ENCODE peak calls at places on chromosome 1, in four cellular contexts. One of them, this sample, is unnamed.

GRCh38 chr1:119743776-119744597 is 24.7 kb downstream of the HMGCS2 start:
- DNase-seq in neuronal stem cell: peak; percentile 81
- DNase-seq in H9: peak; percentile 67
- DNase-seq in OCI-LY7: peak; percentile 63
- DNase-seq in this sample: peak; percentile 33

GRCh38 chr1:187009320-187009719 is 180.6 kb downstream of the PLA2G4A start:
- DNase-seq in OCI-LY7: no peak
- DNase-seq in H9: no peak
- DNase-seq in neuronal stem cell: no peak
- DNase-seq in this sample: no peak

GRCh38 chr1:10776206-10776905 is 20.1 kb downstream of the CASZ1 start:
- DNase-seq in H9: no peak
- DNase-seq in OCI-LY7: no peak
- DNase-seq in neuronal stem cell: no peak
- DNase-seq in this sample: no peak

GRCh38 chr1:202291961-202292712 is 49.6 kb downstream of the UBE2T start:
- DNase-seq in H9: no peak
- DNase-seq in OCI-LY7: no peak
- DNase-seq in neuronal stem cell: no peak
- DNase-seq in this sample: no peak

GRCh38 chr1:53477626-53478025 is 18.4 kb downstream of the DMRTB1 start:
- DNase-seq in neuronal stem cell: no peak
- DNase-seq in OCI-LY7: no peak
- DNase-seq in H9: peak; percentile 20
- DNase-seq in this sample: no peak

GRCh38 chr1:89812992-89813391 is 7.8 kb upstream of the LRRC8D start:
- DNase-seq in neuronal stem cell: no peak
- DNase-seq in H9: no peak
- DNase-seq in OCI-LY7: no peak
- DNase-seq in this sample: no peak

GRCh38 chr1:197659175-197659574 is 116.1 kb downstream of the DENND1B start:
- DNase-seq in H9: no peak
- DNase-seq in neuronal stem cell: no peak
- DNase-seq in OCI-LY7: no peak
- DNase-seq in this sample: peak; percentile 45

GRCh38 chr1:29256979-29257804 is 20.9 kb downstream of the PTPRU start:
- DNase-seq in H9: no peak
- DNase-seq in neuronal stem cell: no peak
- DNase-seq in OCI-LY7: no peak
- DNase-seq in this sample: no peak

GRCh38 chr1:116453906-116454305 is 80.9 kb downstream of the ATP1A1 start:
- DNase-seq in H9: no peak
- DNase-seq in OCI-LY7: no peak
- DNase-seq in neuronal stem cell: no peak
- DNase-seq in this sample: no peak

GRCh38 chr1:183308719-183309118 is 109.5 kb downstream of the NMNAT2 start:
- DNase-seq in OCI-LY7: no peak
- DNase-seq in neuronal stem cell: no peak
- DNase-seq in H9: no peak
- DNase-seq in this sample: no peak

GRCh38 chr1:25728301-25728935 is 71.6 kb upstream of the SELENON start:
- DNase-seq in OCI-LY7: no peak
- DNase-seq in H9: no peak
- DNase-seq in neuronal stem cell: no peak
- DNase-seq in this sample: no peak

GRCh38 chr1:71269823-71270222 is 189.0 kb upstream of the ZRANB2 start:
- DNase-seq in neuronal stem cell: no peak
- DNase-seq in H9: no peak
- DNase-seq in OCI-LY7: no peak
- DNase-seq in this sample: no peak

GRCh38 chr1:58584082-58584895 is 7.2 kb upstream of the TACSTD2 start:
- DNase-seq in neuronal stem cell: no peak
- DNase-seq in OCI-LY7: no peak
- DNase-seq in H9: no peak
- DNase-seq in this sample: peak; percentile 36

GRCh38 chr1:198495635-198496034 is 44.8 kb downstream of the ATP6V1G3 start:
- DNase-seq in OCI-LY7: no peak
- DNase-seq in H9: no peak
- DNase-seq in neuronal stem cell: no peak
- DNase-seq in this sample: no peak

GRCh38 chr1:7299994-7300393 is 471.1 kb upstream of the VAMP3 start:
- DNase-seq in OCI-LY7: no peak
- DNase-seq in neuronal stem cell: no peak
- DNase-seq in H9: no peak
- DNase-seq in this sample: no peak

GRCh38 chr1:198655464-198656121 is 16.8 kb downstream of the PTPRC start:
- DNase-seq in H9: no peak
- DNase-seq in neuronal stem cell: no peak
- DNase-seq in OCI-LY7: no peak
- DNase-seq in this sample: no peak

GRCh38 chr1:18290740-18291412 is 183.3 kb downstream of the IGSF21 start:
- DNase-seq in H9: no peak
- DNase-seq in neuronal stem cell: no peak
- DNase-seq in OCI-LY7: no peak
- DNase-seq in this sample: no peak

GRCh38 chr1:18289597-18289996 is 182.0 kb downstream of the IGSF21 start:
- DNase-seq in OCI-LY7: peak; percentile 43
- DNase-seq in neuronal stem cell: no peak
- DNase-seq in H9: no peak
- DNase-seq in this sample: no peak

GRCh38 chr1:18293291-18293690 is 185.7 kb downstream of the IGSF21 start:
- DNase-seq in OCI-LY7: no peak
- DNase-seq in neuronal stem cell: no peak
- DNase-seq in H9: no peak
- DNase-seq in this sample: no peak

GRCh38 chr1:18294437-18295176 is 186.1 kb upstream of the KLHDC7A start:
- DNase-seq in H9: peak; percentile 89
- DNase-seq in neuronal stem cell: no peak
- DNase-seq in OCI-LY7: no peak
- DNase-seq in this sample: no peak

DNA sequence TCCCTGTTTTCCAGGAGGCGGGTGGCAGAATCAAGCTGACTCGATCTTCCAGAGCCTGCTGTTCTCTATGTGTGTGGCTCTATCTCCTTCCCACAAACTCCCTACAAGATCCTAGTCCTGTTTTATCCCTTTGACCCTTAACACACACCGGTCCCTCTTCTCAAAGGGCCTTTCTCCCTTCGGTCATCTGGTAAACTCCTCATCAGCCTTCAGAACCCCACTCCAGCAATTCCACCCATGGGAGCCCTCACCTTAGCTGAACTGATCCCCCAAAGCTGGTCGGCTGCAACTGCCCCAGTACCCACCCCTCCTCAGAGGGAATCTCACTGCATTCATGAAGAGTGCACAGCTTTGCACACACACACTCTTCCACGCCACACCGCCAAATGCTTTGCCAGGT is 184.9 kb downstream of the IGSF21 start:
- DNase-seq in H9: no peak
- DNase-seq in neuronal stem cell: no peak
- DNase-seq in OCI-LY7: no peak
- DNase-seq in this sample: no peak
- H2AFZ ChIP-seq in H9: no peak overlapping the region
- H2AFZ ChIP-seq in neuronal stem cell: no peak overlapping the region
- H2AFZ ChIP-seq in OCI-LY7: no peak overlapping the region
- H2AFZ ChIP-seq in this sample: no peak overlapping the region

GRCh38 chr1:68495968-68496679 is 758 bp downstream of the DEPDC1 start:
- DNase-seq in OCI-LY7: peak; percentile 49
- DNase-seq in H9: no peak
- DNase-seq in neuronal stem cell: peak; percentile 26
- DNase-seq in this sample: peak; percentile 39

GRCh38 chr1:68493193-68493592 is 3.7 kb downstream of the DEPDC1 start:
- DNase-seq in H9: no peak
- DNase-seq in OCI-LY7: no peak
- DNase-seq in neuronal stem cell: no peak
- DNase-seq in this sample: no peak

GRCh38 chr1:68497358-68497698 is 446 bp upstream of the DEPDC1 start:
- DNase-seq in neuronal stem cell: no peak
- DNase-seq in OCI-LY7: no peak
- DNase-seq in H9: no peak
- DNase-seq in this sample: no peak

GRCh38 chr1:68496680-68497357 is at the start of gene DEPDC1:
- DNase-seq in H9: peak; percentile 98
- DNase-seq in neuronal stem cell: peak; percentile 91
- DNase-seq in OCI-LY7: peak; percentile 90
- DNase-seq in this sample: peak; percentile 94

GRCh38 chr1:68495532-68495931 is 1.4 kb downstream of the DEPDC1 start:
- DNase-seq in neuronal stem cell: no peak
- DNase-seq in H9: no peak
- DNase-seq in OCI-LY7: no peak
- DNase-seq in this sample: no peak
- H2AFZ ChIP-seq in neuronal stem cell: no peak overlapping the region
- H2AFZ ChIP-seq in H9: no peak overlapping the region
- H2AFZ ChIP-seq in OCI-LY7: peak overlapping the region; percentile 91
- H2AFZ ChIP-seq in this sample: peak overlapping the region; percentile 89

DNA sequence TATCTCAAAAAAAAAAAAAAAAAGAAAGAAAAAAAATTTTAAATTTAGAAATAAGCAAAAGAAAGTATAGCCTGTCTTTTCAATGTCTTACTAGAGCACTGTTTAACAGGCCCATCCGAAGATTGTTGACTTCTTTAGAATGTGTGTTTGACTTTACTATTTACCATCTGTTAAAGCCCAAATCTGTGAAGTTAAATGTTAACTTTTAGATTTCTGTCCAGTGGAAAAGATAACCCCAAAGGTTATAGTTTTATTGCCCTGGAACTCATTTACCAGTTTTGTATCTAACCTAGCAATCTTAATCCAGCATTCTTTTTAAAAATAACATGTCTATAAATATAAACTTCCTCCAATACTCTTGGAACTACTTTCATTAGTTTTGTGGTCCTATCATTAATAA is 37.9 kb downstream of the SNRPE start:
- DNase-seq in H9: no peak
- DNase-seq in OCI-LY7: no peak
- DNase-seq in neuronal stem cell: no peak
- DNase-seq in this sample: no peak
- H2AFZ ChIP-seq in H9: no peak overlapping the region
- H2AFZ ChIP-seq in OCI-LY7: no peak overlapping the region
- H2AFZ ChIP-seq in neuronal stem cell: no peak overlapping the region
- H2AFZ ChIP-seq in this sample: no peak overlapping the region

DNA sequence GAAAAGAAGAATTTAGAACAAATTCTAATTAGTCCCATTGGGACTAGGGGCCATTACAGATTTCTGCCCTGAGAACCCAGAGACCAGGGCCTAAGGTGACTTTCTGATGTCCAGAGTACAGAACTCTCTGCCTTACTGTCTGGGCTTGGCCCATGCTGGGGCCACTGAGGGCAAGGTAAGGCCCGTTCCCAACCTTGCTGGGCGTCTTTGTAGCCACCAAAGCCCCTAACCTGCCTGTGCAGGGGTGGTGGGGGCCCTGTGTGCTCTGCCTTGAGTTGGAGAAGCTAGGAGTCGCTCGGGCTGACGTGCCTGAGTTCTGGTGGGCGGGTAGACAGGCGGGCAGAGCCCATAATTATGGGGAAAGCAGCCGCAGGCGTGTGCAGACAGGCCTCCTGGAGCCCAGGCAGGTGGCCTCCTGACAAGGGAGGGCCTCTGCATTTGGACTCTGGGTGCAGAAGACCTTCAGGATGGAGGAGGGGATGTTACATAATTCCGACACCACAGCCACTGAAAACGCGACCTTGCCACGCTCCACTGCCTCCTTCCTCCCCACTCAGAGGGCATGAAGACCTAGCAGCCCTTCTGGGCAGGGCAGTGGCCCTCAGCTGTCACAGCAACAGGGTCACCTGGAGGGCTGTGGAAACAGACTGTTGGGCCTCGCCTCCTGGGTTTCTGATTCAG is 239.9 kb upstream of the TMEM51 start:
- DNase-seq in OCI-LY7: peak; percentile 28
- DNase-seq in neuronal stem cell: no peak
- DNase-seq in H9: no peak
- DNase-seq in this sample: no peak
- H2AFZ ChIP-seq in OCI-LY7: peak overlapping the region; percentile 46
- H2AFZ ChIP-seq in neuronal stem cell: no peak overlapping the region
- H2AFZ ChIP-seq in H9: no peak overlapping the region
- H2AFZ ChIP-seq in this sample: no peak overlapping the region

GRCh38 chr1:220527279-220528048 is 472 bp upstream of the MARK1 start:
- DNase-seq in OCI-LY7: no peak
- DNase-seq in neuronal stem cell: peak; percentile 18
- DNase-seq in H9: peak; percentile 39
- DNase-seq in this sample: no peak

GRCh38 chr1:220526294-220526693 is 1.6 kb upstream of the MARK1 start:
- DNase-seq in H9: peak; percentile 43
- DNase-seq in OCI-LY7: no peak
- DNase-seq in neuronal stem cell: no peak
- DNase-seq in this sample: no peak

GRCh38 chr1:220528679-220529529 is 968 bp downstream of the MARK1 start:
- DNase-seq in H9: peak; percentile 48
- DNase-seq in OCI-LY7: no peak
- DNase-seq in neuronal stem cell: peak; percentile 50
- DNase-seq in this sample: no peak

GRCh38 chr1:220529530-220529920 is 1.6 kb downstream of the MARK1 start:
- DNase-seq in H9: no peak
- DNase-seq in neuronal stem cell: no peak
- DNase-seq in OCI-LY7: no peak
- DNase-seq in this sample: no peak

DNA sequence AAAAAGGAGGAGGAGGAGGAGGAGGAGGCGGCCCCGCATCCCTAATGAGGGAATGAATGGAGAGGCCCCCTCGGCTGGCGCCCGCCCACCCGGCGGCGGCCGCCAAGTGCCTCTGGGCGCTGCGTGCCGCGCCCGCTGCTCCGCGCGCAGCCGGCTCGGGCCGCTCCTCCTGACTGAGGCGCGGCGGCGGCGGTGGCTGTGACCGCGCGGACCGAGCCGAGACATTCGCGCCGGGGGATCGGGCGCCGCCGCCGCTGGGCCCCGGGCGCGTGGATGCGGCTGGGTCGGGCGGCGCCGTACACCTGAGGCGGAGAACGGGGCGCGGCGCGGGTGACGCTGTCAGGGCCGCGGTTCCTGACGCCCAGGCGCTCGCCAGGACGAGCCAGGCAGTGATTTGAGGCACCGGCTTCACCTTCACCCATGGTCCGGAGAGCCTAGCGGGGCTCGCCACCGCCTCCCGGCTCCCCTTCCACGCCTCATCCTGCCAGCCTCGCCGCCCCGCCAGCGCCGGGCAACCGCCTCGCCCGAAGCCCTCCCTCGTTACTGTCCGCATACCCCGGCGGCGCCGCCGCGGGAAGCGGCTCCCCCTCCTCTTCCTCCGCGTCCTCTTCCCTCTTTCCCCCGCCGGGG is at the start of gene MARK1:
- DNase-seq in neuronal stem cell: peak; percentile 58
- DNase-seq in OCI-LY7: no peak
- DNase-seq in H9: peak; percentile 74
- DNase-seq in this sample: peak; percentile 68
- H2AFZ ChIP-seq in neuronal stem cell: peak within 1 kb of the TSS; percentile 97
- H2AFZ ChIP-seq in OCI-LY7: no peak within 1 kb of the TSS
- H2AFZ ChIP-seq in H9: no peak within 1 kb of the TSS
- H2AFZ ChIP-seq in this sample: peak within 1 kb of the TSS; percentile 98

GRCh38 chr1:94298861-94299260 is 61.5 kb upstream of the ARHGAP29 start:
- DNase-seq in H9: no peak
- DNase-seq in OCI-LY7: no peak
- DNase-seq in neuronal stem cell: no peak
- DNase-seq in this sample: no peak

GRCh38 chr1:94302497-94302896 is 65.1 kb upstream of the ARHGAP29 start:
- DNase-seq in H9: no peak
- DNase-seq in neuronal stem cell: no peak
- DNase-seq in OCI-LY7: no peak
- DNase-seq in this sample: no peak

GRCh38 chr1:94299627-94300552 is 62.5 kb upstream of the ARHGAP29 start:
- DNase-seq in H9: peak; percentile 37
- DNase-seq in neuronal stem cell: peak; percentile 14
- DNase-seq in OCI-LY7: no peak
- DNase-seq in this sample: no peak

GRCh38 chr1:94301186-94301585 is 63.8 kb upstream of the ARHGAP29 start:
- DNase-seq in H9: no peak
- DNase-seq in OCI-LY7: no peak
- DNase-seq in neuronal stem cell: no peak
- DNase-seq in this sample: no peak

GRCh38 chr1:94300731-94301130 is 63.3 kb upstream of the ARHGAP29 start:
- DNase-seq in H9: no peak
- DNase-seq in neuronal stem cell: no peak
- DNase-seq in OCI-LY7: no peak
- DNase-seq in this sample: no peak
- H2AFZ ChIP-seq in H9: no peak overlapping the region
- H2AFZ ChIP-seq in neuronal stem cell: no peak overlapping the region
- H2AFZ ChIP-seq in OCI-LY7: no peak overlapping the region
- H2AFZ ChIP-seq in this sample: no peak overlapping the region

This sample was measured in MM.1S.